ENCODE peak calls at places on chromosomes 5 and 9, in eight cellular contexts. F is GM23338, P is HCT116, E is K562, U is SK-N-SH, V is HL-60, N is GM12878, Z is HepG2. L is an unnamed sample.

GRCh38 chr9:116632990-116633441 is 54.1 kb upstream of the TRIM32 start:
- DNase-seq in P (no peak), N (no peak), Z (no peak), U (no peak), E (no peak), F (no peak), V (no peak), L (no peak)

GRCh38 chr5:55915783-55916182 is 64.6 kb downstream of the IL31RA start:
- DNase-seq in V (no peak), Z (no peak), P (no peak), F (no peak), U (no peak), N (no peak), E (no peak), L (no peak)

GRCh38 chr9:98147582-98147981 is 28.6 kb upstream of the TRIM14 start:
- DNase-seq in P (no peak), U (no peak), Z (no peak), N (no peak), F (no peak), E (no peak), V (no peak), L (no peak)

GRCh38 chr5:122150128-122150685 is 20.9 kb downstream of the ZNF474 start:
- DNase-seq in F (no peak), P (no peak), Z (no peak), U (peak), N (no peak), E (no peak), V (no peak), L (no peak)

GRCh38 chr5:74576941-74577456 is 63.5 kb downstream of the ENC1 start:
- DNase-seq in N (peak), V (no peak), Z (no peak), F (no peak), U (no peak), E (no peak), P (no peak), L (no peak)

GRCh38 chr5:126525630-126526245 is 69.3 kb downstream of the ALDH7A1 start:
- DNase-seq in U (no peak), E (no peak), N (no peak), P (peak), Z (peak), F (peak), V (no peak), L (no peak)

GRCh38 chr9:90107021-90107771 is 502.4 kb downstream of the GADD45G start:
- DNase-seq in P (no peak), F (no peak), U (no peak), N (no peak), Z (no peak), E (no peak), V (no peak), L (no peak)

GRCh38 chr5:96582343-96582742 is 79.8 kb upstream of the CAST start:
- DNase-seq in P (no peak), E (no peak), N (no peak), U (peak), V (no peak), Z (no peak), F (no peak), L (no peak)

GRCh38 chr5:83665631-83666030 is 55.0 kb downstream of the HAPLN1 start:
- DNase-seq in V (no peak), F (no peak), P (no peak), Z (no peak), E (no peak), U (no peak), N (no peak), L (no peak)

GRCh38 chr9:33132249-33132772 is 34.8 kb downstream of the B4GALT1 start:
- DNase-seq in V (no peak), P (no peak), N (no peak), U (no peak), F (no peak), E (no peak), Z (no peak), L (peak)

GRCh38 chr5:34657550-34657921 is 1.4 kb downstream of the RAI14 start:
- DNase-seq in E (no peak), V (no peak), F (peak), N (no peak), P (no peak), Z (peak), U (peak), L (no peak)

GRCh38 chr5:18772475-18772874 is 1138.2 kb downstream of the TAF11L14 start:
- DNase-seq in P (no peak), U (no peak), V (no peak), E (no peak), F (peak), Z (no peak), N (no peak), L (peak)

GRCh38 chr5:107135391-107135790 is 535.3 kb downstream of the EFNA5 start:
- DNase-seq in N (no peak), V (no peak), U (no peak), F (no peak), E (no peak), Z (no peak), P (no peak), L (no peak)

GRCh38 chr5:132501961-132502931 is 11.7 kb upstream of the IRF1 start:
- DNase-seq in Z (peak), E (no peak), P (no peak), V (no peak), U (no peak), N (no peak), F (no peak), L (no peak)

GRCh38 chr5:143679777-143680176 is 132.2 kb upstream of the HMHB1 start:
- DNase-seq in Z (peak), P (no peak), F (no peak), V (no peak), U (no peak), E (no peak), N (no peak), L (no peak)

GRCh38 chr5:96247097-96247675 is 185.9 kb downstream of the PCSK1 start:
- DNase-seq in Z (no peak), E (no peak), U (no peak), P (no peak), V (no peak), F (no peak), N (no peak), L (no peak)

GRCh38 chr5:148205865-148206264 is 3.0 kb downstream of the SPINK6 start:
- DNase-seq in F (no peak), Z (no peak), U (no peak), V (no peak), E (no peak), N (no peak), P (no peak), L (no peak)

GRCh38 chr9:84570482-84571154 is 98.9 kb upstream of the NTRK2 start:
- DNase-seq in Z (no peak), V (no peak), F (no peak), U (no peak), N (no peak), E (no peak), P (no peak), L (no peak)

GRCh38 chr5:148452499-148453193 is 68.9 kb downstream of the FBXO38 start:
- DNase-seq in U (no peak), V (no peak), E (no peak), P (no peak), N (no peak), F (no peak), Z (no peak), L (no peak)

GRCh38 chr5:159257007-159257406 is 6.1 kb upstream of the UBLCP1 start:
- DNase-seq in U (no peak), E (no peak), F (no peak), P (no peak), N (no peak), Z (no peak), V (no peak), L (no peak)

GRCh38 chr9:92608221-92609141 is 61.5 kb downstream of the IPPK start:
- DNase-seq in F (no peak), V (no peak), E (no peak), N (no peak), P (no peak), Z (peak), U (no peak), L (no peak)

GRCh38 chr9:132857601-132858342 is 20.3 kb downstream of the AK8 start:
- DNase-seq in E (peak), U (peak), Z (no peak), V (no peak), F (no peak), N (no peak), P (peak), L (no peak)

GRCh38 chr5:90054612-90055011 is 354.9 kb downstream of the CETN3 start:
- DNase-seq in E (no peak), F (no peak), V (no peak), P (no peak), N (no peak), U (no peak), Z (no peak), L (no peak)

GRCh38 chr5:177378884-177379883 is 5.0 kb upstream of the SLC34A1 start:
- DNase-seq in N (no peak), Z (peak), V (no peak), P (no peak), E (peak), U (no peak), F (no peak), L (no peak)

GRCh38 chr9:89463986-89464901 is 33.7 kb downstream of the SEMA4D start:
- DNase-seq in Z (no peak), N (peak), E (no peak), P (no peak), U (no peak), V (peak), F (no peak), L (no peak)

GRCh38 chr9:117019242-117019641 is 332.1 kb downstream of the TRIM32 start:
- DNase-seq in U (no peak), F (no peak), P (no peak), E (no peak), Z (no peak), N (no peak), V (no peak), L (no peak)

GRCh38 chr9:93288341-93288740 is 104.4 kb downstream of the WNK2 start:
- DNase-seq in V (no peak), F (peak), Z (peak), E (no peak), N (no peak), P (no peak), U (peak), L (no peak)

GRCh38 chr5:125891326-125891725 is 531.9 kb upstream of the GRAMD2B start:
- DNase-seq in E (no peak), U (no peak), P (no peak), N (no peak), V (no peak), F (no peak), Z (no peak), L (no peak)

GRCh38 chr9:137110147-137110910 is 4.2 kb downstream of the DPP7 start:
- DNase-seq in E (no peak), Z (no peak), F (no peak), N (no peak), P (no peak), U (no peak), V (no peak), L (no peak)

GRCh38 chr5:71887680-71888079 is 168.6 kb downstream of the CARTPT start:
- DNase-seq in E (peak), P (peak), F (peak), V (peak), Z (peak), N (peak), U (peak), L (no peak)

GRCh38 chr5:97545446-97545845 is 362.4 kb upstream of the RIOK2 start:
- DNase-seq in U (no peak), E (no peak), P (no peak), Z (no peak), V (no peak), F (no peak), N (no peak), L (no peak)

GRCh38 chr9:126160067-126160853 is 166.4 kb upstream of the MVB12B start:
- DNase-seq in P (no peak), N (no peak), E (no peak), Z (no peak), U (no peak), V (no peak), F (no peak), L (no peak)

GRCh38 chr5:117302949-117303348 is 728.3 kb upstream of the SEMA6A start:
- DNase-seq in P (no peak), N (no peak), V (no peak), U (no peak), Z (no peak), E (no peak), F (no peak), L (no peak)

GRCh38 chr9:124326378-124326777 is 68.6 kb downstream of the NEK6 start:
- DNase-seq in F (no peak), Z (no peak), P (no peak), N (no peak), E (no peak), U (no peak), V (no peak), L (no peak)

GRCh38 chr9:69176446-69177135 is 2.5 kb downstream of the TJP2 start:
- DNase-seq in F (no peak), U (no peak), E (no peak), Z (no peak), V (no peak), P (no peak), N (no peak), L (no peak)

GRCh38 chr9:34992376-34992951 is 2.9 kb downstream of the DNAJB5 start:
- DNase-seq in V (no peak), U (no peak), E (peak), F (no peak), N (no peak), Z (peak), P (peak), L (no peak)

GRCh38 chr9:21027295-21027694 is 4.1 kb downstream of the HACD4 start:
- DNase-seq in P (no peak), E (no peak), Z (no peak), F (no peak), U (no peak), N (no peak), V (no peak), L (no peak)

GRCh38 chr5:150105898-150106615 is 19.7 kb upstream of the CSF1R start:
- DNase-seq in E (no peak), Z (no peak), F (no peak), V (no peak), P (no peak), U (no peak), N (no peak), L (no peak)
- TF ChIP-seq POLR2AphosphoS5 in E (no peak), Z (no peak), F (no peak), V (no peak), P (no peak), U (no peak), N (no peak), L (no peak)

GRCh38 chr9:88043647-88044046 is 69.3 kb upstream of the CDK20 start:
- DNase-seq in F (no peak), Z (no peak), E (no peak), N (no peak), P (no peak), U (no peak), V (no peak), L (no peak)

GRCh38 chr9:88044200-88044599 is 69.9 kb upstream of the CDK20 start:
- DNase-seq in N (no peak), Z (no peak), U (no peak), V (no peak), P (no peak), E (no peak), F (peak), L (no peak)

GRCh38 chr9:88037285-88037845 is 63.0 kb upstream of the CDK20 start:
- DNase-seq in F (no peak), P (no peak), N (no peak), U (no peak), V (no peak), E (no peak), Z (no peak), L (no peak)

GRCh38 chr9:88045686-88046085 is 71.4 kb upstream of the CDK20 start:
- DNase-seq in P (no peak), E (no peak), V (no peak), U (no peak), N (no peak), F (peak), Z (no peak), L (no peak)

DNA sequence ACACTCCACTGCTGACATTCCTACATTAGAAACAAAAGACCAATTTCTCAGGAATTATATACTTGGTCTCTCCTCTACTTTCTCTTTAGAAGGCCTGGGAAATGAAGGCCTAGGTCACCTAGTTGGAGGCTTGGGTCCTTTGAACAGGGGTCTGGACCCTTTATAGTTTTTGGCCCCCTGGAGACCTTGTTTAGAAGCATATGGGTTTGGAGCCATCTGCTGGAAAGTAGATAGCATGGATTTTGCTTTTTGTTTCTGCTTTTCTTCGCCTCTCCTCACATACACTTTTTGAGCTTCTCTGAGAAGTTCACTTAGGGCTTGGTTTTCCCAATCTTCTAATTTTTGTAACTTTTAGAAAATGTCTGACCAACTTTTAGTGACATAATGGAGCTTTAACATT is 67.1 kb upstream of the CDK20 start:
- DNase-seq in E (no peak), V (no peak), F (peak), N (no peak), P (no peak), Z (peak), U (peak), L (no peak)
- TF ChIP-seq REST in E (no peak), V (no peak), F (no peak), N (no peak), P (no peak), Z (no peak), U (no peak), L (no peak)

GRCh38 chr9:110128664-110129329 is 79.2 kb downstream of the C9orf152 start:
- DNase-seq in V (no peak), F (no peak), Z (no peak), N (peak), E (no peak), P (no peak), U (no peak), L (no peak)
- H3K4me3 ChIP-seq in V (no peak), F (no peak), Z (peak), N (peak), E (no peak), P (no peak), U (no peak), L (no peak)

GRCh38 chr5:1150866-1151265 is 39.0 kb upstream of the SLC12A7 start:
- DNase-seq in F (no peak), P (no peak), N (no peak), E (no peak), V (no peak), U (no peak), Z (no peak), L (no peak)

GRCh38 chr5:1151316-1151715 is 39.5 kb upstream of the SLC12A7 start:
- DNase-seq in V (no peak), E (no peak), F (no peak), N (no peak), Z (no peak), P (no peak), U (no peak), L (no peak)

GRCh38 chr5:1152771-1153282 is 41.0 kb upstream of the SLC12A7 start:
- DNase-seq in U (no peak), F (no peak), E (no peak), Z (no peak), N (no peak), P (no peak), V (no peak), L (no peak)

GRCh38 chr5:1153428-1153827 is 41.6 kb upstream of the SLC12A7 start:
- DNase-seq in V (no peak), P (no peak), Z (no peak), N (no peak), U (no peak), E (no peak), F (no peak), L (no peak)

GRCh38 chr5:1152156-1152555 is 40.3 kb upstream of the SLC12A7 start:
- DNase-seq in F (no peak), U (no peak), V (no peak), P (no peak), Z (no peak), N (no peak), E (no peak), L (no peak)
- TF ChIP-seq POLR2AphosphoS5 in F (no peak), U (no peak), V (no peak), P (no peak), Z (no peak), N (no peak), E (no peak), L (no peak)

L was measured in Panc1.